ENCODE peak calls at places on chromosomes 4 and X, in ten cellular contexts. R, H, S, D, I, E, V, X, U and G are unnamed samples.

GRCh38 chrX:71533850-71534515 is 1.1 kb downstream of the OGT start:
- DNase-seq in H (peak; percentile 36), S (peak; percentile 59), R (no peak), E (peak; percentile 83), V (peak; percentile 16), X (peak; percentile 10), U (peak; percentile 57), I (no peak), D (no peak), G (peak; percentile 46)

GRCh38 chr4:39637572-39638357 is 900 bp downstream of the SMIM14 start:
- DNase-seq in H (peak; percentile 17), R (no peak), U (no peak), S (peak; percentile 68), I (peak; percentile 2), D (no peak), X (no peak), V (peak; percentile 79), E (peak; percentile 60), G (peak; percentile 2)

GRCh38 chrX:12947545-12948235 is 27.2 kb upstream of the TMSB4X start:
- DNase-seq in I (no peak), X (no peak), D (no peak), S (no peak), U (no peak), E (peak; percentile 90), R (no peak), H (peak; percentile 38), V (no peak), G (no peak)

GRCh38 chrX:138018145-138018799 is 452.3 kb downstream of the ZIC3 start:
- DNase-seq in X (no peak), S (no peak), I (no peak), E (peak; percentile 42), H (no peak), U (no peak), D (no peak), R (no peak), V (no peak), G (no peak)

GRCh38 chrX:353566-354535 is 32.9 kb downstream of the PPP2R3B start:
- DNase-seq in I (no peak), R (no peak), X (no peak), H (no peak), S (peak; percentile 42), D (no peak), E (no peak), U (no peak), V (no peak), G (no peak)

GRCh38 chrX:47218920-47219815 is 687 bp downstream of the CDK16 start:
- DNase-seq in S (peak; percentile 69), X (peak; percentile 44), R (no peak), H (peak; percentile 17), V (peak; percentile 59), D (peak; percentile 91), I (peak; percentile 18), E (peak; percentile 50), U (peak; percentile 29), G (no peak)

GRCh38 chr4:163484906-163485305 is 9.6 kb upstream of the TMA16 start:
- DNase-seq in D (no peak), H (peak; percentile 12), S (no peak), U (peak; percentile 24), X (no peak), V (peak; percentile 68), R (peak; percentile 29), E (peak; percentile 55), I (no peak), G (peak; percentile 23)

GRCh38 chr4:119833611-119834010 is 205.0 kb upstream of the PDE5A start:
- DNase-seq in R (no peak), I (no peak), X (no peak), H (no peak), V (no peak), U (no peak), E (no peak), S (no peak), D (no peak), G (no peak)

GRCh38 chrX:41027388-41027787 is 57.9 kb upstream of the USP9X start:
- DNase-seq in V (no peak), H (no peak), E (peak; percentile 67), R (no peak), X (no peak), S (no peak), I (no peak), D (no peak), U (no peak), G (no peak)

GRCh38 chrX:115232933-115233496 is 881 bp downstream of the LRCH2 start:
- DNase-seq in S (no peak), H (no peak), R (no peak), I (no peak), V (no peak), E (no peak), D (no peak), U (no peak), X (no peak), G (no peak)

GRCh38 chr4:100582146-100582545 is 64.3 kb upstream of the EMCN start:
- DNase-seq in I (no peak), H (no peak), X (no peak), D (no peak), E (no peak), U (no peak), V (no peak), R (no peak), S (no peak), G (no peak)

GRCh38 chr4:184386271-184386781 is 88.0 kb downstream of the IRF2 start:
- DNase-seq in U (no peak), H (no peak), R (no peak), E (peak; percentile 81), I (no peak), S (no peak), V (peak; percentile 38), X (no peak), D (no peak), G (no peak)